ENCODE peak calls at places on chromosomes 13 and 19, in nine cellular contexts. Y is spleen, M is neural progenitor cell, N is RWPE1, P is BE2C, X is HFFc6, Q is brain microvascular endothelial cell, C is heart right ventricle, I is astrocyte of the spinal cord. D is an unnamed sample.

GRCh38 chr19:32053366-32053765 is 292.0 kb upstream of the ZNF507 start:
- DNase-seq in I (no peak), Q (no peak), C (no peak), P (no peak), M (no peak), X (no peak), N (no peak), Y (no peak), D (no peak)

GRCh38 chr13:110089100-110089499 is 217.9 kb downstream of the COL4A1 start:
- DNase-seq in N (no peak), Y (no peak), X (no peak), Q (no peak), I (no peak), M (no peak), C (no peak), P (no peak), D (no peak)

GRCh38 chr19:48913114-48913513 is 13.0 kb downstream of the NUCB1 start:
- DNase-seq in N (no peak), X (no peak), Q (no peak), M (peak), P (no peak), I (no peak), Y (no peak), C (no peak), D (no peak)

GRCh38 chr13:105050696-105051095 is 1484.8 kb downstream of the EFNB2 start:
- DNase-seq in Q (peak), N (no peak), P (no peak), I (peak), Y (no peak), X (no peak), M (no peak), C (no peak), D (no peak)

GRCh38 chr13:98524391-98524790 is 52.5 kb downstream of the STK24 start:
- DNase-seq in N (no peak), C (no peak), M (no peak), X (no peak), P (no peak), Q (no peak), Y (no peak), I (peak), D (no peak)

GRCh38 chr13:50358221-50358620 is 343.0 kb downstream of the KCNRG start:
- DNase-seq in M (no peak), C (no peak), I (peak), X (no peak), Q (peak), N (no peak), Y (no peak), P (no peak), D (no peak)

GRCh38 chr19:45523642-45524256 is 16.5 kb downstream of the VASP start:
- DNase-seq in M (peak), X (peak), N (peak), Q (peak), I (peak), P (peak), Y (peak), C (peak), D (peak)

GRCh38 chr13:34070006-34070405 is 252.1 kb downstream of the RFC3 start:
- DNase-seq in M (no peak), Y (no peak), N (peak), C (no peak), I (peak), Q (no peak), X (no peak), P (no peak), D (no peak)

GRCh38 chr19:30722801-30723200 is 350.6 kb downstream of the ZNF536 start:
- DNase-seq in M (no peak), Y (peak), C (no peak), Q (no peak), I (no peak), X (no peak), P (no peak), N (no peak), D (peak)

GRCh38 chr19:48631254-48631653 is 5.9 kb downstream of the DBP start:
- DNase-seq in C (no peak), I (no peak), M (no peak), P (no peak), Q (no peak), N (no peak), X (peak), Y (no peak), D (no peak)

GRCh38 chr13:52809310-52809769 is 39.1 kb downstream of the PCDH8 start:
- DNase-seq in X (peak), I (peak), Y (no peak), Q (peak), P (peak), M (peak), N (peak), C (peak), D (peak)

GRCh38 chr13:33676700-33677048 is 141.3 kb upstream of the RFC3 start:
- DNase-seq in I (peak), Y (no peak), C (peak), P (peak), N (no peak), M (no peak), X (peak), Q (peak), D (peak)

GRCh38 chr13:31881495-31881882 is 142.2 kb downstream of the RXFP2 start:
- DNase-seq in N (no peak), M (no peak), X (no peak), Y (no peak), P (no peak), I (no peak), C (no peak), Q (no peak), D (no peak)

GRCh38 chr13:110566201-110566600 is 4.7 kb upstream of the RAB20 start:
- DNase-seq in Y (no peak), N (no peak), C (no peak), P (no peak), Q (no peak), M (no peak), X (no peak), I (no peak), D (no peak)

GRCh38 chr19:4357095-4357797 is 13.9 kb downstream of the MPND start:
- DNase-seq in P (no peak), N (no peak), Q (no peak), I (no peak), X (no peak), C (no peak), Y (peak), M (no peak), D (no peak)

GRCh38 chr19:18253716-18254115 is 20.5 kb downstream of the IQCN start:
- DNase-seq in Y (no peak), N (peak), C (no peak), Q (no peak), X (no peak), M (no peak), P (no peak), I (no peak), D (no peak)

GRCh38 chr13:50584856-50585580 is 258.5 kb downstream of the DLEU7 start:
- DNase-seq in C (no peak), I (no peak), Q (no peak), X (no peak), M (peak), P (no peak), Y (no peak), N (no peak), D (no peak)

GRCh38 chr13:102773441-102774209 is at the start of gene TEX30:
- DNase-seq in X (peak), N (peak), Y (peak), I (peak), Q (peak), M (peak), C (peak), P (peak), D (peak)
- TF ChIP-seq CTCF in X (no peak), N (no peak), Y (peak), I (no peak), Q (peak), M (no peak), C (no peak), P (no peak), D (no peak)

GRCh38 chr19:2577722-2578335 is 101.9 kb downstream of the GADD45B start:
- DNase-seq in I (no peak), X (no peak), Y (peak), M (no peak), Q (no peak), C (no peak), N (no peak), P (no peak), D (no peak)

GRCh38 chr19:2578911-2579677 is 103.2 kb downstream of the GADD45B start:
- DNase-seq in M (peak), Y (peak), Q (peak), C (peak), N (peak), X (peak), I (peak), P (peak), D (peak)

GRCh38 chr19:2578391-2578826 is 102.5 kb downstream of the GADD45B start:
- DNase-seq in M (peak), Q (peak), N (peak), X (peak), C (no peak), Y (peak), I (peak), P (no peak), D (no peak)

GRCh38 chr19:2582984-2583956 is 107.3 kb downstream of the GADD45B start:
- DNase-seq in N (no peak), P (no peak), Y (peak), C (no peak), M (no peak), I (no peak), X (no peak), Q (no peak), D (no peak)

GRCh38 chr19:2579678-2580280 is 103.9 kb downstream of the GADD45B start:
- DNase-seq in Y (peak), M (no peak), X (no peak), N (no peak), C (no peak), P (no peak), Q (no peak), I (no peak), D (no peak)
- TF ChIP-seq CTCF in Y (no peak), M (no peak), X (peak), N (peak), C (no peak), P (no peak), Q (no peak), I (no peak), D (no peak)

GRCh38 chr13:94416454-94417080 is 62.9 kb downstream of the DCT start:
- DNase-seq in N (no peak), Q (peak), X (no peak), I (no peak), C (no peak), Y (no peak), P (peak), M (peak), D (peak)
- TF ChIP-seq CTCF in N (peak), Q (peak), X (peak), I (peak), C (no peak), Y (no peak), P (peak), M (peak), D (peak)

DNA sequence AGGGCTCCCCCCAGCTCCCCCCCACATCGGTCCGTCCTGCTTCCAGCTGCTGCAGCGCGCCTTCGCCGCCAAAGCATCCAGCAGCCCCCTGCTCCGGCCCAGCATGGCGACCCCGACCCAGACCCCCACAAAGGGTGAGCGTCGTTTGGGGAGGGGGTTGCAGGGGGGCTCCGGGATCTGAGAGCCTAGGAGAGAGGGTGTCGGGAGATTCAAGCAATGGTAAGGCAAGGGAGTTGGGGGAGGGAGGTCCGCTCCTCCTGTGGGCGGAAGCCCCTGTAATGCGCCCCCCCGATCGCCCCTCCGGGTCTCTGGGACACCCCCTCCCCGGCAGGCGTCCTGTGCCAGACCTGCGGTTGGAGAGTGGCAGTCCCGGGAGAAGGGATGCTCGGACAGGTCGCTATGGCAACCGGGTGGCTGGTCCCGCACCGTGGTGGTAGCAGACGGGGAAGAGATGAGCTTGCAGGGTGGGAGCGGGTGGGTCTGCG is at the start of gene FXYD7:
- DNase-seq in Q (no peak), C (peak), Y (no peak), X (no peak), P (peak), M (peak), N (no peak), I (no peak), D (peak)
- TF ChIP-seq CTCF in Q (no peak), C (peak), Y (no peak), X (peak), P (no peak), M (no peak), N (peak), I (no peak), D (no peak)

GRCh38 chr19:35041548-35042055 is at the start of gene HPN:
- DNase-seq in Y (no peak), P (no peak), X (no peak), Q (no peak), N (no peak), C (no peak), M (peak), I (no peak), D (peak)

GRCh38 chr19:35039881-35040456 is 1.6 kb upstream of the HPN start:
- DNase-seq in P (no peak), Y (no peak), M (no peak), C (no peak), Q (no peak), N (no peak), X (no peak), I (no peak), D (no peak)

GRCh38 chr19:35040474-35040825 is 1.1 kb upstream of the HPN start:
- DNase-seq in X (no peak), M (no peak), N (no peak), Y (no peak), P (no peak), C (no peak), I (no peak), Q (no peak), D (no peak)

GRCh38 chr19:35042056-35042730 is 672 bp downstream of the HPN start:
- DNase-seq in I (no peak), P (no peak), N (no peak), X (no peak), Y (no peak), Q (no peak), M (no peak), C (no peak), D (no peak)

DNA sequence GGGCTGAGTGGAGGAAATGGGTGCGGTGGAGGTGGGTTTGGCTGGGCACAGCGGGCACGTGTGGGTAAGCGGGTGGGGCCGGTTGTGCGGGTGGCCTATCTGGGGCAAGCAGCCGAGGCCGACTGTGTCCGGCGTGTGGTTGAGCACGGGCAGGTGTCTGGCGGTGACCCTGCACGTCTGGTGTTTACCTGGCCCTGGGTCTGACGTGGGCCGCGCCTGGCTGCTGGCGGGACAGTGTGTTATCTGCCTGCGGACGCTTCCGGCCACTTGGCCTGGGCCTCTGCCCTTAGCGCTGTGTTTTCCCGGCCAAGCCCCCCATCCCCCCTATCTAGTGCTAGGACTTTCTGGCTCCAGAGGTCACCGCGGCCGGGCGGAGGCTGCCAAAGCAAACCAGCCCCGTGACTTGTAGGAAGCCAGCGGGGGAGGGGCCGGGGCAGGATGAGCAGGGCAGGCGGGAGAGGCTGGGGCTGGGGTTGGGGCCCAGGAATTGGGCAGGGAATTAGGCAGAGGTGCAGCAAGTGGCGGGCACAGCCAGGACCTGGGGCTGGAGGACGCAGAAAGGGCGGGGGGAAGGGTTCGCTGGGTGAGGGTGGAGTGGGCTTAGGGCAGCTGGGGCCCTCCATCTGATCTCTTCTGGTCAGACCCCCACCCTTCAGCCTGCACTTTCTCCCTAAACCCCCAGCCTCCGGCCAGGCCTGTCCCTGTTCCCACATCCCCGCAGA is 534 bp upstream of the HPN start:
- DNase-seq in Y (peak), X (no peak), N (no peak), Q (no peak), M (peak), P (no peak), C (peak), I (no peak), D (peak)
- TF ChIP-seq CTCF in Y (no peak), X (no peak), N (no peak), Q (no peak), M (no peak), P (no peak), C (no peak), I (no peak), D (no peak)

DNA sequence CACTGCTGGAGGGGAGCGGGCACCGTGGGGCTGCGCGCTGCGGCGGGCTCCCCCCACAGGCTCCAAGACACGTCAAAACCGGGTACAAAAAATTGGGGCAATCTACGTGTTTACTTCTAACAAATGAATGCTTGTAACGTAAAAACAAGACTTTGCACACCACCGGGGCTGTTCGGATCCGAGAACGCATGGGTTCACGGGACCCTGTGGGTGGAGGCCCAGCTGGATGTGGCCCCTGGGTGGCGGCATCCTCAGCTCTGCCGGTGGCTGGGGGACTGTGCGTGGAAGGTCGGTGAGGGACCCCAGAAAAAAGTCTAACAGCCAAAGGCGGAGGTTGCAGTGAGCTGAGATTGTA is 10.3 kb upstream of the SLC7A10 start:
- DNase-seq in X (no peak), I (no peak), Q (no peak), M (no peak), C (no peak), N (no peak), Y (peak), P (no peak), D (no peak)
- TF ChIP-seq CTCF in X (no peak), I (no peak), Q (no peak), M (no peak), C (no peak), N (no peak), Y (no peak), P (no peak), D (no peak)

GRCh38 chr13:108218044-108218974 is at the start of gene ABHD13:
- DNase-seq in P (peak), Y (peak), Q (peak), I (peak), C (peak), X (peak), N (peak), M (peak), D (peak)
- TF ChIP-seq CTCF in P (no peak), Y (no peak), Q (no peak), I (no peak), C (no peak), X (no peak), N (no peak), M (no peak), D (no peak)

DNA sequence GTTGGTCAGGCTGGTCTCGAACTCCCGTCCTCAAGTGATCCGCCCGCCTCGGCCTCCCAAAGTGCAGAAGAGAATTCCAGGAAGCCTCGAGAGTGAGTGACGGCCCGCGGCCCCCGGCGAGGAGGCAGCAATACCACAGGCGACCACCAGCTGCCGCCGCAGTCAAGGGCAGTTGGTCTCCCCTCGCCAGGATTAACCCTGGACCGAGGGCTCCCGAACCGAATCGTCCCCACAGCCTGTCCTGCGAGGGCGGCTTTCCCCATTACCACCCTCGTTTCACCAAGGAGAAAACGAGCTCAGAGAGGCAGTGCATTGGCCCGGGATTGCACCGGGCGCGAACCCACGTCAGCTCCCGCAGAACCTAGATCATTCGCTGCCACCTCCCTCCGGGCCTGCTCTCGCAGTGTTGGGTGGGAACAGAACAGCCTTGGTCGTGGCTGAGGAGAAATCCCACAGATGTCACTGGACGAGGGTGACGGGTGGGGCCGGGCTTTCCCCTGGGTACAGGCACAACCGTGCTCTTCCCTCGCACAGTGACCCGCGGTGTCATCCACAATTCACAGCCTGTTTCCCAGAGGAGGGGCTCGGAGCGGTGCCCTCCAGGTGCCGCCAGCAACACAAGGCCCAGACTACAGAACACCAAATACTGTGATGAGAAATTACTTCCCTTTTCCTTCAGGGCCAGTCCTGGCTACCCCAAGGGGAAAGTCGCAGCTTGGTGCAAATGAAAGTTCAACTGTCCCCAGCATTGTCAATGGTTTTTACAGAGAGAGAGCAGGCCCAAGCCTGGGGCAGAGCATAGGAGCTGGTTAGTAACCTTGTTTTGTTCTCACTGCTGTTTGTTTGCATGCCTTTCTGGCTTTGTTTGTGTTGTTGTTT is 24.8 kb downstream of the C2CD4C start:
- DNase-seq in I (no peak), N (no peak), C (peak), P (peak), X (no peak), M (peak), Q (no peak), Y (peak), D (peak)
- TF ChIP-seq CTCF in I (peak), N (no peak), C (peak), P (peak), X (peak), M (peak), Q (peak), Y (peak), D (peak)

GRCh38 chr13:39682788-39683187 is 27.3 kb downstream of the COG6 start:
- DNase-seq in C (no peak), M (no peak), Y (no peak), I (no peak), X (no peak), P (no peak), Q (no peak), N (no peak), D (no peak)

GRCh38 chr13:39685652-39686051 is 30.2 kb downstream of the COG6 start:
- DNase-seq in P (no peak), Y (no peak), N (no peak), X (no peak), C (no peak), I (no peak), M (no peak), Q (no peak), D (no peak)

GRCh38 chr13:39688278-39688677 is 32.8 kb downstream of the COG6 start:
- DNase-seq in X (no peak), M (no peak), I (no peak), C (no peak), Q (no peak), Y (no peak), N (no peak), P (no peak), D (no peak)

GRCh38 chr13:39682310-39682709 is 26.8 kb downstream of the COG6 start:
- DNase-seq in C (no peak), P (no peak), X (no peak), Y (no peak), I (no peak), N (no peak), Q (no peak), M (no peak), D (no peak)

GRCh38 chr13:39684531-39685137 is 29.2 kb downstream of the COG6 start:
- DNase-seq in X (peak), I (peak), M (peak), N (peak), C (no peak), Q (no peak), Y (no peak), P (no peak), D (no peak)
- TF ChIP-seq CTCF in X (peak), I (no peak), M (peak), N (peak), C (peak), Q (no peak), Y (peak), P (no peak), D (peak)